ENCODE peak calls at places on chromosome 10, in five cellular contexts. One of them, this sample, is unnamed.

GRCh38 chr10:25294032-25294926 is 119.5 kb downstream of the GPR158 start:
- DNase-seq in CD4-positive, CD25-positive, alpha-beta regulatory T cell: no peak
- DNase-seq in RWPE1: peak; percentile 60
- DNase-seq in tibial artery: no peak
- DNase-seq in CD8-positive, alpha-beta T cell: no peak
- DNase-seq in this sample: no peak

GRCh38 chr10:15585303-15585715 is 134.4 kb downstream of the ITGA8 start:
- DNase-seq in RWPE1: peak; percentile 13
- DNase-seq in CD8-positive, alpha-beta T cell: no peak
- DNase-seq in tibial artery: peak; percentile 52
- DNase-seq in CD4-positive, CD25-positive, alpha-beta regulatory T cell: peak; percentile 53
- DNase-seq in this sample: peak; percentile 60

GRCh38 chr10:130618636-130619035 is 482.4 kb downstream of the GLRX3 start:
- DNase-seq in RWPE1: no peak
- DNase-seq in tibial artery: no peak
- DNase-seq in CD8-positive, alpha-beta T cell: no peak
- DNase-seq in CD4-positive, CD25-positive, alpha-beta regulatory T cell: no peak
- DNase-seq in this sample: no peak

GRCh38 chr10:14293516-14293915 is 37.2 kb downstream of the FRMD4A start:
- DNase-seq in CD4-positive, CD25-positive, alpha-beta regulatory T cell: no peak
- DNase-seq in RWPE1: no peak
- DNase-seq in tibial artery: no peak
- DNase-seq in CD8-positive, alpha-beta T cell: no peak
- DNase-seq in this sample: no peak

GRCh38 chr10:112951349-112952281 is 1.6 kb downstream of the TCF7L2 start:
- DNase-seq in RWPE1: no peak
- DNase-seq in CD4-positive, CD25-positive, alpha-beta regulatory T cell: peak; percentile 16
- DNase-seq in tibial artery: peak; percentile 69
- DNase-seq in CD8-positive, alpha-beta T cell: peak; percentile 59
- DNase-seq in this sample: no peak

GRCh38 chr10:31602541-31603244 is 283.7 kb downstream of the ZEB1 start:
- DNase-seq in RWPE1: peak; percentile 46
- DNase-seq in tibial artery: peak; percentile 95
- DNase-seq in CD8-positive, alpha-beta T cell: no peak
- DNase-seq in CD4-positive, CD25-positive, alpha-beta regulatory T cell: peak; percentile 9
- DNase-seq in this sample: peak; percentile 83

GRCh38 chr10:115801987-115802386 is 471.0 kb downstream of the GFRA1 start:
- DNase-seq in tibial artery: no peak
- DNase-seq in RWPE1: no peak
- DNase-seq in CD8-positive, alpha-beta T cell: no peak
- DNase-seq in CD4-positive, CD25-positive, alpha-beta regulatory T cell: no peak
- DNase-seq in this sample: no peak

GRCh38 chr10:3786295-3786981 is 1.4 kb upstream of the KLF6 start:
- DNase-seq in CD4-positive, CD25-positive, alpha-beta regulatory T cell: no peak
- DNase-seq in RWPE1: no peak
- DNase-seq in tibial artery: peak; percentile 38
- DNase-seq in CD8-positive, alpha-beta T cell: no peak
- DNase-seq in this sample: no peak

GRCh38 chr10:88254091-88254490 is 329.0 kb downstream of the RNLS start:
- DNase-seq in CD8-positive, alpha-beta T cell: no peak
- DNase-seq in tibial artery: peak; percentile 49
- DNase-seq in RWPE1: peak; percentile 93
- DNase-seq in CD4-positive, CD25-positive, alpha-beta regulatory T cell: no peak
- DNase-seq in this sample: no peak

GRCh38 chr10:131963350-131963749 is 18.4 kb downstream of the BNIP3 start:
- DNase-seq in CD4-positive, CD25-positive, alpha-beta regulatory T cell: no peak
- DNase-seq in CD8-positive, alpha-beta T cell: no peak
- DNase-seq in RWPE1: no peak
- DNase-seq in tibial artery: no peak
- DNase-seq in this sample: no peak
- H3K27ac ChIP-seq in CD4-positive, CD25-positive, alpha-beta regulatory T cell: no peak overlapping the region
- H3K27ac ChIP-seq in CD8-positive, alpha-beta T cell: no peak overlapping the region
- H3K27ac ChIP-seq in RWPE1: no peak overlapping the region
- H3K27ac ChIP-seq in tibial artery: no peak overlapping the region
- H3K27ac ChIP-seq in this sample: no peak overlapping the region

DNA sequence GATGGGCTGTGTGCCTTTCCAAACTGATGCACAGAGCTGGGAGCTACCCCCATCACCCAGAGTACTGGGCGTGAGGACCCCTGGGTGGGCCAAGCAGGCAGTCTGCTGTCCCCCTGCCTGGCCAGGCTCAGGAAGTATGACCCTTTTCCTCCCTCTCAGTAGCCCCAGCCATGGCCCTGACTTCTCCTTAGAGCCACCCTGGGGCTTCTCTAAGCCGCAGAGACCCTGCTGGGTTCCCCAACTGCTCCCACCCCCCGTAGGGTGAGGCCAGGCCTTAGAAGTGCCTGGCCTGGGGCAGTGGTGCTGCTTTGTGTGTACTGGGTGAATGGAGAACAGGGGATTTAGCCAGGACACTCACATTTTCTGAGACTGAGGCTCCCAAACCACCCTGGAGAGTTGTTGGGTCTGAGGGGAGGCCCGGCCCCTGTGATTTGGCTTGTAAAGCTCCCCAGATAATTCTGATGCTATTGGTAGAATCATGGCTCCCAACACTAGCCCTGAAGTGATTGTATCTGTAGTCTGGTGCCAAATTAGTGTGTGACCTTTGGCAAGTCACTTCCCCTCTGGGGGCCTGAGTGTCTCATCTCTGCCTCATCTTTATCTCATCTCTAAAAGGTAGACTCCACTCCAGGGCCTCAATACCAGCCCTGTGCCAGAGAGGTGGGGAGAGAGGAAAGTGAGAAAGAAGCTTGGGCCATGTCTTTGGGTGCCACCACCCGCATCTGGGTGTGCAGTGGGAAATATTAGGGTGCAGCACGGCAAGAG is 99.7 kb upstream of the PPIF start:
- DNase-seq in CD4-positive, CD25-positive, alpha-beta regulatory T cell: peak; percentile 24
- DNase-seq in RWPE1: no peak
- DNase-seq in tibial artery: no peak
- DNase-seq in CD8-positive, alpha-beta T cell: no peak
- DNase-seq in this sample: no peak
- H3K27ac ChIP-seq in CD4-positive, CD25-positive, alpha-beta regulatory T cell: peak overlapping the region; percentile 47
- H3K27ac ChIP-seq in RWPE1: peak overlapping the region; percentile 37
- H3K27ac ChIP-seq in tibial artery: peak overlapping the region; percentile 97
- H3K27ac ChIP-seq in CD8-positive, alpha-beta T cell: no peak overlapping the region
- H3K27ac ChIP-seq in this sample: peak overlapping the region; percentile 90

DNA sequence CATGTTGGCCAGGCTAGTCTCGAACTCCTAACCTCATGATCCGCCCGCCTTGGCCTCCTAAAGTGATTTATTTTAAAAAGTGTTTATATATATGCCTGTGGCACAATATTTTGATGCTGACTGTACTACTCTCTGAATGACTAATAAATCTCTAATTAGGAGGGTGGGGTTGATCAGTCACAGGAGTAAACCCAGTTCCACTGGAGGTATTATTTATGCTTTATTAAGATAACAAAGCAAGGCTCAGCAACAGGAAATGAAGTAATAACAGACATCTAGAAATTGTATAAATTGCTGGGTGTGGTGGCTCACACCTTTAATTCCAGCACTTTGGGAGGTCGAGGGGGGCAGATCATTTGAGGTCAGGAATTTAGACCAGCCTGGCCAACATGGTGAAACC is 26.0 kb upstream of the MCU start:
- DNase-seq in tibial artery: no peak
- DNase-seq in RWPE1: peak; percentile 87
- DNase-seq in CD8-positive, alpha-beta T cell: no peak
- DNase-seq in CD4-positive, CD25-positive, alpha-beta regulatory T cell: peak; percentile 33
- DNase-seq in this sample: no peak
- H3K27ac ChIP-seq in tibial artery: no peak overlapping the region
- H3K27ac ChIP-seq in RWPE1: peak overlapping the region; percentile 49
- H3K27ac ChIP-seq in CD8-positive, alpha-beta T cell: no peak overlapping the region
- H3K27ac ChIP-seq in CD4-positive, CD25-positive, alpha-beta regulatory T cell: no peak overlapping the region
- H3K27ac ChIP-seq in this sample: no peak overlapping the region

GRCh38 chr10:122863216-122863615 is 16.2 kb downstream of the FAM24B start:
- DNase-seq in CD4-positive, CD25-positive, alpha-beta regulatory T cell: no peak
- DNase-seq in CD8-positive, alpha-beta T cell: no peak
- DNase-seq in tibial artery: no peak
- DNase-seq in RWPE1: no peak
- DNase-seq in this sample: no peak
- H3K27ac ChIP-seq in CD4-positive, CD25-positive, alpha-beta regulatory T cell: no peak overlapping the region
- H3K27ac ChIP-seq in CD8-positive, alpha-beta T cell: no peak overlapping the region
- H3K27ac ChIP-seq in tibial artery: no peak overlapping the region
- H3K27ac ChIP-seq in RWPE1: no peak overlapping the region
- H3K27ac ChIP-seq in this sample: no peak overlapping the region

GRCh38 chr10:110397856-110398255 is 93.1 kb upstream of the SMNDC1 start:
- DNase-seq in CD4-positive, CD25-positive, alpha-beta regulatory T cell: no peak
- DNase-seq in RWPE1: no peak
- DNase-seq in tibial artery: no peak
- DNase-seq in CD8-positive, alpha-beta T cell: no peak
- DNase-seq in this sample: no peak

GRCh38 chr10:110401401-110402076 is 96.2 kb upstream of the DUSP5 start:
- DNase-seq in CD8-positive, alpha-beta T cell: no peak
- DNase-seq in CD4-positive, CD25-positive, alpha-beta regulatory T cell: no peak
- DNase-seq in RWPE1: no peak
- DNase-seq in tibial artery: no peak
- DNase-seq in this sample: no peak

GRCh38 chr10:110398419-110399162 is 93.9 kb upstream of the SMNDC1 start:
- DNase-seq in CD4-positive, CD25-positive, alpha-beta regulatory T cell: no peak
- DNase-seq in CD8-positive, alpha-beta T cell: no peak
- DNase-seq in RWPE1: peak; percentile 100
- DNase-seq in tibial artery: peak; percentile 67
- DNase-seq in this sample: no peak

GRCh38 chr10:110400173-110400947 is 95.6 kb upstream of the SMNDC1 start:
- DNase-seq in tibial artery: no peak
- DNase-seq in CD8-positive, alpha-beta T cell: no peak
- DNase-seq in CD4-positive, CD25-positive, alpha-beta regulatory T cell: no peak
- DNase-seq in RWPE1: no peak
- DNase-seq in this sample: no peak

DNA sequence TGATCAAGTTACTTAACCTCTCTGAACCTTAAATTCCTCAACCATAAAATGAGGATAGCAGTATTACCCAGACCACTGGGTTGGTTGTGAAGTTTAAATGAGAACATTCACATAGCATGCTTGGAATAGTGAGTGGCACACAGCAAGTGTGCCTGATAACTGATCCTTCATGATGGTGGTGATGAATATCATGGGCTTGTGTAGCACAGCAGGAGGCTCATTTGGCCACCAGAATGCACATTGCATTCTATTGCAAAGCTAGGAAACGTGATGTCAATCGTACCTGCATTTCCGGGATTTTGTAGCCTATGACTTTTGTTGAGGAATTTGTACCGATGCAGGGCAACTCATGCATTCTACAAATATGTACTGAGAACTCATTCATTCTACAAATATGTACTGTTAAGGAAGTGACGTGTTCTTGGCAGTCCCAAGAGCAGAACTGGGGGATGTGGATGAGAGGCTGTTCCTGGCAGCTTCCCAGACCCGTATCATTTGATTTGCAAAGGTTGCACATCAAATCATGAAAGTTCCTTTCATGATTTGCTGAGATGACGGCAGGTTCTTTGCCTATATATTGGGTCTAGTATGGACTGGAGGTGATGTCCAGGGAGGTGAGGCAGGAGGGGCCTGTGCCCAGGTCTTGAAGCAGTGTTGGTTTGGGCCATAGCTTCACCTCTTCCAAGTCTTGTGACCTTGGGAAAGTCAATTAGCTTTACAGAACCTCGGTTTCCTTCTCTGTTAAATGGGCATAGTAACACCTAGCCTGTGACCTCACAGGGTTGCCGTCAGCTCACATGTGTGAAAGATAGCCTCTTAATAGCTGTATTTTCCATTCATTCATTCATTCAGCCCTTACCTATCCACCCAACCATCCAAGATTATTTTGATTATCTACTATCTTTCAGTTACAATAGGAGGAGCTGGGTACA is 94.7 kb upstream of the SMNDC1 start:
- DNase-seq in CD4-positive, CD25-positive, alpha-beta regulatory T cell: no peak
- DNase-seq in CD8-positive, alpha-beta T cell: no peak
- DNase-seq in tibial artery: no peak
- DNase-seq in RWPE1: peak; percentile 96
- DNase-seq in this sample: no peak
- H3K27ac ChIP-seq in CD4-positive, CD25-positive, alpha-beta regulatory T cell: no peak overlapping the region
- H3K27ac ChIP-seq in CD8-positive, alpha-beta T cell: no peak overlapping the region
- H3K27ac ChIP-seq in tibial artery: no peak overlapping the region
- H3K27ac ChIP-seq in RWPE1: peak overlapping the region; percentile 91
- H3K27ac ChIP-seq in this sample: no peak overlapping the region

GRCh38 chr10:102608487-102608886 is 35.8 kb upstream of the TRIM8 start:
- DNase-seq in tibial artery: no peak
- DNase-seq in RWPE1: no peak
- DNase-seq in CD8-positive, alpha-beta T cell: no peak
- DNase-seq in CD4-positive, CD25-positive, alpha-beta regulatory T cell: no peak
- DNase-seq in this sample: no peak
- H3K27ac ChIP-seq in tibial artery: no peak overlapping the region
- H3K27ac ChIP-seq in RWPE1: no peak overlapping the region
- H3K27ac ChIP-seq in CD8-positive, alpha-beta T cell: no peak overlapping the region
- H3K27ac ChIP-seq in CD4-positive, CD25-positive, alpha-beta regulatory T cell: no peak overlapping the region
- H3K27ac ChIP-seq in this sample: no peak overlapping the region

DNA sequence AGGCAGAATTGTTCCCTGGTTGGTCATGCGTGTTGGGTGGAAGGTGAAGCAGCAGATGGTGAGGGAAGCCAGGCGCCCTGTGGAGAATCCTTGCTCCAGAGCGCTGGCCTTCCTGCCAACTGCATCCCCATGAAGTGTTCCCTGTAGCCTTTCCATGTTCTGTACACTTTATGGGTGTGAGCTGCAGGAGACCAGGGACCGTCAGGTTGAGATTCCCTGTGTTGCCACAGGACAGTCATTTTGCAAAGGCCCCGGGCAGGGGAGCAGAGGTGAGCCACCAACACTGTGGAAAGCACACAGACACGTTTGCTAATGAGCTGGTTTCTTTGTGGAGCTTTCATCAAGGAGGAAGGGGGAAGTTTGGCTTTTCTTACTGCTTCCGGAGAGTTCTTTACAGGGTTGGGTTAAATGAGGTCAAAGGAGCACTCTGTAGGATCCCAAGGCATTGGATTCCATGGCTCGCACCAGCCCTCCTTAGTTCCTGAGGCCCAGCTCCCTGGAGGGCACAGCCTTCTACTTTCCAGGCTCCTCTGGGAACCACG is 32.1 kb downstream of the TSPAN14 start:
- DNase-seq in CD8-positive, alpha-beta T cell: no peak
- DNase-seq in CD4-positive, CD25-positive, alpha-beta regulatory T cell: no peak
- DNase-seq in RWPE1: no peak
- DNase-seq in tibial artery: no peak
- DNase-seq in this sample: no peak
- H3K27ac ChIP-seq in CD8-positive, alpha-beta T cell: peak overlapping the region; percentile 23
- H3K27ac ChIP-seq in CD4-positive, CD25-positive, alpha-beta regulatory T cell: peak overlapping the region; percentile 81
- H3K27ac ChIP-seq in RWPE1: peak overlapping the region; percentile 55
- H3K27ac ChIP-seq in tibial artery: no peak overlapping the region
- H3K27ac ChIP-seq in this sample: no peak overlapping the region

DNA sequence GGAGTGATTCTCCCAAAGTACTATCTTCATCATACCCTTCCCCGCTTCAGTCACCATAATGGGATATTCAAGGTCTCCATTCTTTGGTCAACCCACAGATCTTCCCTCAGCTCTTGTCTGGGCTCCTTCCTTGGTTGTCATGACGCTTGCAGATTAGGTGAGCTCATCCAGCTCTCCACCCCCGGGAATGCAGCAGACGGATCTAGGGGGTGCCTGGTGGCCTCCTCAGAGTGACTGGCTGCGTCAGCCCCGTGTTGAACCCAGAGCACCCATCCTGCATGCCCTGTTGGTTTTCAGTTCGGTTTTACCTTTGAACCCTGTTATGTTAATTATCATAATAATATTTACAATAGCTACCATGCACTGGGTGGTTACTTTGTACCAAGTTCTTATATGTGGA is 6.4 kb downstream of the NEURL1 start:
- DNase-seq in RWPE1: no peak
- DNase-seq in CD8-positive, alpha-beta T cell: no peak
- DNase-seq in CD4-positive, CD25-positive, alpha-beta regulatory T cell: no peak
- DNase-seq in tibial artery: no peak
- DNase-seq in this sample: no peak
- H3K27ac ChIP-seq in RWPE1: no peak overlapping the region
- H3K27ac ChIP-seq in CD8-positive, alpha-beta T cell: no peak overlapping the region
- H3K27ac ChIP-seq in CD4-positive, CD25-positive, alpha-beta regulatory T cell: no peak overlapping the region
- H3K27ac ChIP-seq in tibial artery: no peak overlapping the region
- H3K27ac ChIP-seq in this sample: no peak overlapping the region